ENCODE peak calls at places on chromosomes 6 and 20, in four cellular contexts. B, Y, T and S are unnamed samples.

GRCh38 chr6:95978230-95978629 is 37.5 kb upstream of the FUT9 start:
- DNase-seq in T (no peak), B (no peak), Y (no peak), S (no peak)

GRCh38 chr6:134938896-134939295 is 11.0 kb downstream of the ALDH8A1 start:
- DNase-seq in T (no peak), B (peak), Y (no peak), S (no peak)

GRCh38 chr20:57388953-57389694 is 2.1 kb upstream of the RBM38 start:
- DNase-seq in T (no peak), B (peak), Y (no peak), S (no peak)

GRCh38 chr6:113011389-113011788 is 664.3 kb downstream of the RFPL4B start:
- DNase-seq in Y (no peak), T (no peak), B (no peak), S (peak)

GRCh38 chr6:22194188-22194921 is 102.5 kb downstream of the PRL start:
- DNase-seq in T (no peak), Y (no peak), B (peak), S (peak)

GRCh38 chr6:80457044-80457933 is 350.8 kb downstream of the BCKDHB start:
- DNase-seq in B (no peak), Y (peak), T (no peak), S (peak)

GRCh38 chr20:32753731-32754130 is 8.5 kb upstream of the DNMT3B start:
- DNase-seq in T (no peak), Y (no peak), B (no peak), S (no peak)

GRCh38 chr20:2742431-2742830 is 49.9 kb downstream of the EBF4 start:
- DNase-seq in B (no peak), T (no peak), Y (no peak), S (no peak)

GRCh38 chr6:79630883-79631799 is at the start of gene SH3BGRL2:
- DNase-seq in Y (no peak), B (peak), T (peak), S (peak)

GRCh38 chr20:4546342-4546741 is 175.4 kb upstream of the PRND start:
- DNase-seq in B (no peak), T (no peak), Y (no peak), S (no peak)

GRCh38 chr6:160974304-160974771 is 17.2 kb upstream of the MAP3K4 start:
- DNase-seq in B (no peak), Y (no peak), T (no peak), S (peak)

GRCh38 chr6:159540152-159540551 is 152.9 kb downstream of the SOD2 start:
- DNase-seq in Y (no peak), T (no peak), B (no peak), S (no peak)

GRCh38 chr6:33344771-33345697 is 27.5 kb upstream of the ZBTB22 start:
- DNase-seq in T (peak), B (peak), Y (no peak), S (peak)

GRCh38 chr6:16518265-16518664 is 243.0 kb downstream of the ATXN1 start:
- DNase-seq in T (no peak), Y (no peak), B (no peak), S (no peak)

GRCh38 chr6:147506704-147507114 is 1.8 kb upstream of the SAMD5 start:
- DNase-seq in B (peak), Y (peak), T (peak), S (peak)

GRCh38 chr6:90541221-90541620 is 45.7 kb downstream of the MAP3K7 start:
- DNase-seq in Y (no peak), B (no peak), T (no peak), S (no peak)

GRCh38 chr6:109292420-109292819 is 89.8 kb downstream of the CD164 start:
- DNase-seq in B (no peak), Y (no peak), T (no peak), S (no peak)

GRCh38 chr20:41268402-41268801 is 49.1 kb downstream of the ZHX3 start:
- DNase-seq in B (no peak), T (no peak), Y (no peak), S (no peak)

GRCh38 chr6:90233994-90234393 is 62.6 kb downstream of the BACH2 start:
- DNase-seq in Y (no peak), B (no peak), T (no peak), S (no peak)

GRCh38 chr6:137777299-137778075 is 89.6 kb upstream of the TNFAIP3 start:
- DNase-seq in T (no peak), B (no peak), Y (no peak), S (no peak)

GRCh38 chr6:130434174-130434873 is 68.5 kb downstream of the TMEM200A start:
- DNase-seq in Y (no peak), T (no peak), B (no peak), S (peak)

GRCh38 chr6:103183831-103184411 is 1675.8 kb downstream of the HACE1 start:
- DNase-seq in T (no peak), B (no peak), Y (no peak), S (peak)

GRCh38 chr6:20001286-20001685 is 164.1 kb downstream of the ID4 start:
- DNase-seq in T (no peak), Y (no peak), B (no peak), S (peak)

GRCh38 chr20:9068896-9069663 is at the start of gene PLCB4:
- DNase-seq in Y (no peak), T (no peak), B (no peak), S (peak)

GRCh38 chr20:38338849-38339520 is 7.3 kb upstream of the LBP start:
- DNase-seq in B (no peak), T (no peak), Y (no peak), S (peak)

GRCh38 chr6:29791786-29792122 is 35.9 kb upstream of the HLA-G start:
- DNase-seq in T (no peak), B (no peak), Y (no peak), S (peak)

GRCh38 chr20:14799671-14800070 is 462.3 kb upstream of the FLRT3 start:
- DNase-seq in T (no peak), B (no peak), Y (no peak), S (no peak)

GRCh38 chr20:14879020-14879697 is 541.7 kb upstream of the FLRT3 start:
- DNase-seq in T (no peak), Y (no peak), B (peak), S (peak)

GRCh38 chr20:46126440-46127056 is 8.4 kb downstream of the CD40 start:
- DNase-seq in B (no peak), T (no peak), Y (no peak), S (no peak)

GRCh38 chr20:22389836-22390542 is 194.4 kb downstream of the FOXA2 start:
- DNase-seq in Y (no peak), B (no peak), T (no peak), S (peak)

GRCh38 chr6:123956492-123957139 is 153.0 kb downstream of the NKAIN2 start:
- DNase-seq in B (no peak), Y (no peak), T (no peak), S (no peak)

GRCh38 chr20:47960277-47960676 is 175.0 kb upstream of the SULF2 start:
- DNase-seq in Y (no peak), B (no peak), T (no peak), S (no peak)

GRCh38 chr6:152636675-152637421 is at the start of gene SYNE1:
- DNase-seq in T (no peak), B (peak), Y (no peak), S (no peak)

GRCh38 chr20:24948939-24949679 is at the start of gene CST7:
- DNase-seq in B (peak), Y (no peak), T (peak), S (no peak)

GRCh38 chr6:84350397-84350796 is 123.0 kb upstream of the CEP162 start:
- DNase-seq in B (no peak), Y (no peak), T (no peak), S (no peak)

GRCh38 chr20:47016068-47016664 is 121.5 kb downstream of the EYA2 start:
- DNase-seq in B (no peak), Y (no peak), T (no peak), S (no peak)

GRCh38 chr6:34027445-34027936 is 118.4 kb downstream of the GRM4 start:
- DNase-seq in T (peak), B (peak), Y (no peak), S (peak)